ENCODE peak calls at places on chromosomes 11 and 22, in nine cellular contexts. M is heart right ventricle, R is cardiac muscle cell, J is tibial artery, L is body of pancreas, K is colonic mucosa, Q is hepatocyte, P is right lobe of liver, A is keratinocyte. I is an unnamed sample. For H3K27me3 and H3K4me1, the result is how much of the 10 kb centered on the place peaks cover.

GRCh38 chr11:123560001-123560400 is 94.4 kb downstream of the SCN3B start:
- DNase-seq in M (peak), R (peak), J (peak), L (peak), K (no peak), Q (peak), P (no peak), A (no peak), I (peak)

GRCh38 chr22:35230417-35230816 is 26.9 kb upstream of the HMGXB4 start:
- DNase-seq in M (no peak), R (no peak), J (no peak), L (no peak), K (no peak), Q (no peak), P (no peak), A (no peak), I (no peak)

GRCh38 chr11:60953781-60954180 is 1.8 kb upstream of the SLC15A3 start:
- DNase-seq in M (no peak), R (no peak), J (no peak), L (no peak), K (no peak), Q (no peak), P (no peak), A (no peak), I (no peak)

GRCh38 chr22:49629024-49629570 is 198.6 kb downstream of the BRD1 start:
- DNase-seq in M (no peak), R (no peak), J (no peak), L (no peak), K (no peak), Q (no peak), P (no peak), A (no peak), I (no peak)

GRCh38 chr22:49272546-49273125 is 555.0 kb downstream of the BRD1 start:
- DNase-seq in M (no peak), R (no peak), J (peak), L (no peak), K (no peak), Q (no peak), P (no peak), A (no peak), I (no peak)

GRCh38 chr11:133040289-133040893 is 491.9 kb downstream of the OPCML start:
- DNase-seq in M (no peak), R (no peak), J (no peak), L (no peak), K (no peak), Q (peak), P (no peak), A (no peak), I (no peak)

GRCh38 chr11:121356357-121356756 is 63.8 kb downstream of the SC5D start:
- DNase-seq in M (no peak), R (no peak), J (no peak), L (no peak), K (no peak), Q (no peak), P (no peak), A (no peak), I (no peak)

GRCh38 chr11:8312966-8313365 is 49.3 kb upstream of the LMO1 start:
- DNase-seq in M (no peak), R (no peak), J (no peak), L (no peak), K (no peak), Q (no peak), P (no peak), A (no peak), I (no peak)

GRCh38 chr11:58958500-58958899 is 19.2 kb downstream of the GLYATL1 start:
- DNase-seq in M (no peak), R (peak), J (peak), L (peak), K (peak), Q (peak), P (peak), A (no peak), I (peak)

GRCh38 chr11:131684111-131685060 is 314.0 kb downstream of the NTM start:
- DNase-seq in M (no peak), R (no peak), J (no peak), L (no peak), K (peak), Q (no peak), P (no peak), A (no peak), I (no peak)

GRCh38 chr11:16820324-16821092 is 82.1 kb downstream of the C11orf58 start:
- DNase-seq in M (peak), R (peak), J (peak), L (peak), K (peak), Q (peak), P (peak), A (peak), I (peak)

GRCh38 chr11:35242412-35242811 is 103.4 kb downstream of the CD44 start:
- DNase-seq in M (no peak), R (no peak), J (no peak), L (no peak), K (no peak), Q (no peak), P (no peak), A (no peak), I (no peak)

GRCh38 chr11:128448487-128448886 is 138.9 kb downstream of the ETS1 start:
- DNase-seq in M (no peak), R (no peak), J (no peak), L (peak), K (peak), Q (peak), P (peak), A (peak), I (no peak)

GRCh38 chr22:39299829-39300178 is 19.6 kb downstream of the RPL3 start:
- DNase-seq in M (no peak), R (no peak), J (peak), L (no peak), K (no peak), Q (no peak), P (no peak), A (no peak), I (no peak)
- H3K27me3 ChIP-seq in M (under half), R (under half), J (under half), L (under half), K (under half), Q (under half), P (under half), A (under half), I (under half)

DNA sequence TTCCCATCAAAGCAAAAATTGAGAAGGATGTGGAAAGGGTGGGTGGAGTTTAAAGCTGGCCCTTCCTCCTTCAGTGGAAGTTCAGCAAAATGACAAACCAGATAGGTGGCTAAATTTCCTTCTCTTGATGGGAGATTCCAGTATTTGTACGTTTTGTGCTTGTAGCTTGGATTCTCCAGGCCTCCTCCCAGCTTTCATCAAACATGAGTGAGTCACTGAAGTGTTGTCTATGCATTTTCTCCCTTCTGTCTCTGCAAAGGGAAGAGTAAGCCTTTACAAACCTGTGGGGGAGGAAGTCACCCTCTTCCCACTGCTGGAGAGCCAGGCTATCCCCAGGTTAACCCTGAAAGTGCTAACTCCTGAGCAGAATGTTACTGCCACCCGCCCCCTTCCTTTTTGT is 6.4 kb downstream of the MARK2 start:
- DNase-seq in M (no peak), R (peak), J (no peak), L (no peak), K (no peak), Q (peak), P (no peak), A (no peak), I (no peak)
- H3K4me1 ChIP-seq in M (half or more), R (under half), J (under half), L (half or more), K (under half), Q (under half), P (under half), A (under half), I (under half)

GRCh38 chr11:126467046-126467370 is 111.5 kb downstream of the ST3GAL4 start:
- DNase-seq in M (no peak), R (no peak), J (no peak), L (no peak), K (no peak), Q (no peak), P (no peak), A (no peak), I (no peak)

GRCh38 chr11:126466288-126467045 is 111.0 kb downstream of the ST3GAL4 start:
- DNase-seq in M (no peak), R (no peak), J (no peak), L (no peak), K (no peak), Q (no peak), P (no peak), A (no peak), I (no peak)

GRCh38 chr11:126465573-126466287 is 110.2 kb downstream of the ST3GAL4 start:
- DNase-seq in M (no peak), R (no peak), J (no peak), L (no peak), K (no peak), Q (no peak), P (no peak), A (no peak), I (peak)

GRCh38 chr11:126468102-126468521 is 112.6 kb downstream of the ST3GAL4 start:
- DNase-seq in M (no peak), R (no peak), J (peak), L (no peak), K (no peak), Q (no peak), P (no peak), A (no peak), I (no peak)

GRCh38 chr11:126467471-126467870 is 112.0 kb downstream of the ST3GAL4 start:
- DNase-seq in M (no peak), R (no peak), J (no peak), L (no peak), K (no peak), Q (no peak), P (no peak), A (no peak), I (no peak)
- H3K27ac ChIP-seq in M (no peak), R (no peak), J (no peak), L (no peak), K (no peak), Q (no peak), P (no peak), A (no peak), I (no peak)

DNA sequence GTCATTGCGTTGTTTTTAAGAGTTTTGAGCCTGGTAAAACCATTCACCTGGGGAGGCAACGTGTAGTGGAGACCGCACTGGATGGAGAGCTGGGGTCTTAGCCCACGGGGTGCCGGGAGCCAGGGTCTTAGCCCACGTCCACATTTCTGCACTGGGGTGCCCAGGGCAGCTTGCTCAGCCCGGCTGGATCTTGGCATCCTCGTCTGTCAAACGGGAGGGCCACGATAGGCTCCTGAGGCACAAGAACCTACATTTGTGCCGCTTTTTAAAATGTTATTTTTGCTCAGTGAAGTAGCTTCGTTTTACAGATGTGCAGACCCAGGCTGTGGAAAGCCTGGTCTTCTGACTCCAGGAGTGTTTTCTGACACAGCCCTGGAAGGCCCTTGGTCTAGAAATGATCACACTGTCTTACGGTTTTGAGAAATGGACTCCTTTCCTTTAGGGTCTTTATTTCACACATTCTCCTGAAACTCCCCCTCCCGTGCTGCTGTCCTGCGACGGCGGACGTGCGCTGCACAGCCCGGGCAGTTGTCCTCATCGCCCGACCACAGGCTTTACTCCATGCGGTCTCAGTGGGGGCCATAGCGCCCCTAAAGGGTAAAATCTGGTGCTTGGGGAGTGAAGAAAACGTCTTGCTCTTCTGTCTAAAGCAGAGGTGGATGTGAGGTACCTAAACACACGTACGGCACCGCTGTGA is 22.2 kb downstream of the MPPED1 start:
- DNase-seq in M (no peak), R (no peak), J (no peak), L (no peak), K (no peak), Q (no peak), P (no peak), A (no peak), I (no peak)
- H3K27me3 ChIP-seq in M (half or more), R (under half), J (half or more), L (under half), K (under half), Q (under half), P (under half), A (half or more), I (under half)

DNA sequence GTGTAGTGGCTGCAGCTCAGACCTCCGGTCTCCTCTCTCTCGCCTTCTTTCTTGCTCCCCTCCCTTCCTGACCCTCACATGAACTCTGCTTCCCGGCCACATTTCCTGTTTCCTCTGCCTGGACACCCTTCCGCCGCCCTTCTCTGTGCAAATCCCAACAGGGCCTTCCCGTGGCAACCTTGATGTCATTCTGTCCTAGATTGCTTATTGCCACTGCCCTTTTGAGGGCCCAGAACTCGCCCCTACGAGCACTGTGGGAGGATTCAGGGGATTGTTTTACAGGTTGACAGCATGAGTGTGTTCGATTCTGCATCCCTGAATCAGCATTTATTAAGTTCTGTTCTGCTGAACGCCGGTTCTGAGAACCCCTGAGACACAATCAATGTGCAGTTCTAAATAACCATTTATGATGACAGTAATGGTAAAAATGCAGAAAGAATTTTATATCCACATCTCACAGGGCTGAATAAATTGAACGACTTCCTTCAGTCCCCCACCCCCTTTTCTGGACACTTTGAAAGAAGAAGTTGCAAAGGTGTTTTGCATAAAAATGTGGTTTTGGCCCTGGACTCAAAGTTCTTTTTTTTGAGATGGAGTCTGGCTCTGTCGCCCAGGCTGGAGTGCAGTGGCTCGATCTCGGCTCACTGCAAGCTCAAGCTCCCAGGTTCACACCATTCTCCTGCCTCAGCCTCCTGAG is 6.4 kb downstream of the BATF2 start:
- DNase-seq in M (peak), R (peak), J (peak), L (no peak), K (no peak), Q (no peak), P (peak), A (no peak), I (no peak)
- H3K4me1 ChIP-seq in M (half or more), R (under half), J (under half), L (under half), K (under half), Q (under half), P (under half), A (under half), I (under half)

GRCh38 chr11:75051043-75051442 is 45.6 kb downstream of the OR2AT4 start:
- DNase-seq in M (no peak), R (peak), J (no peak), L (no peak), K (no peak), Q (no peak), P (no peak), A (no peak), I (no peak)
- H3K27ac ChIP-seq in M (no peak), R (no peak), J (no peak), L (no peak), K (no peak), Q (no peak), P (no peak), A (no peak), I (no peak)

GRCh38 chr11:115774756-115775155 is 270.5 kb upstream of the CADM1 start:
- DNase-seq in M (no peak), R (no peak), J (no peak), L (no peak), K (no peak), Q (no peak), P (no peak), A (no peak), I (no peak)

GRCh38 chr11:115764172-115764571 is 260.0 kb upstream of the CADM1 start:
- DNase-seq in M (no peak), R (no peak), J (no peak), L (no peak), K (no peak), Q (no peak), P (no peak), A (no peak), I (no peak)

GRCh38 chr11:115775846-115776245 is 271.6 kb upstream of the CADM1 start:
- DNase-seq in M (no peak), R (no peak), J (no peak), L (no peak), K (no peak), Q (no peak), P (no peak), A (no peak), I (no peak)

GRCh38 chr11:115765803-115766239 is 261.6 kb upstream of the CADM1 start:
- DNase-seq in M (no peak), R (peak), J (no peak), L (no peak), K (no peak), Q (no peak), P (no peak), A (peak), I (no peak)

DNA sequence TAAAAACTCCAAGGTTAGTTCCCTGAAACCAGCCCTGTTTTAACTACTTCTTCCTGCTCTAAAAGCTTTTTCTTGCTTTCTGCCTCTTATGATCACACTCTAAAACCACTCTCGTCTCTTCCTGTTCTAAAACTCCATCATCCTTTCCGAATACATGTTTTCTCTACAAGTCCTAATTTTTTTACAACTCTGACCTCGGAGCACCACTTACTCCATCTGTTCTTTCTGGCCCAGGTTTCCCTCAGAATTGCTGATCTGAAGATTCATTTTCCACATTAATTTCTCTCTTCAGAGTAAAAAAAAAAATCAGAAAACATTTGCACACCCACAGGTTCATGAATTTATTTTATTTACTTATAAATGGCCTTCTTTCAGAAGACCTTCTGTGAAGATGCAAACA is 265.7 kb upstream of the CADM1 start:
- DNase-seq in M (no peak), R (no peak), J (no peak), L (no peak), K (no peak), Q (no peak), P (no peak), A (no peak), I (no peak)
- H3K27me3 ChIP-seq in M (under half), R (under half), J (under half), L (under half), K (under half), Q (under half), P (under half), A (under half), I (under half)

GRCh38 chr11:46356911-46357482 is 9.7 kb downstream of the DGKZ start:
- DNase-seq in M (no peak), R (peak), J (no peak), L (no peak), K (no peak), Q (peak), P (no peak), A (no peak), I (no peak)
- H3K4me1 ChIP-seq in M (half or more), R (under half), J (under half), L (half or more), K (under half), Q (under half), P (under half), A (under half), I (half or more)

DNA sequence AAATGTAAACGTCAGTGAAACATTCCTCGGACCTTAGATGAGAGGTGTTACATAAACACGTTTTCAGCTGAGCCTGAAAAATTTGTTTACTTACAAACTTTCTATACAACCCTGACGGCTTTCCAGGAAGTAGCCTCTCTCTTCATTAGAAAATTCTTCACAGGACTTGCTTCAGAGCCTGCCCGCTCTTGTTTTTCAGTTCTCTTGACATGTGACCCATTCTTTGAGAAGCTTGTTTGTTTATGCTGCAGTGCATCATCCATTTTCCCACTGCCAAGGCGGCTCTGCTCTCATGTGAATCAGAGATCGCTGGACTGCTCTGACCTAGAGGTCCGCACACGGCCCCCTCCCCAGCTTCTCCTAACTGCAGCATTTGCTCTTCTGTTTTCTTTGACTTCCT is 47.9 kb upstream of the ARHGAP42 start:
- DNase-seq in M (no peak), R (peak), J (no peak), L (peak), K (no peak), Q (peak), P (peak), A (no peak), I (no peak)
- H3K27ac ChIP-seq in M (no peak), R (no peak), J (no peak), L (no peak), K (no peak), Q (peak), P (peak), A (no peak), I (no peak)

DNA sequence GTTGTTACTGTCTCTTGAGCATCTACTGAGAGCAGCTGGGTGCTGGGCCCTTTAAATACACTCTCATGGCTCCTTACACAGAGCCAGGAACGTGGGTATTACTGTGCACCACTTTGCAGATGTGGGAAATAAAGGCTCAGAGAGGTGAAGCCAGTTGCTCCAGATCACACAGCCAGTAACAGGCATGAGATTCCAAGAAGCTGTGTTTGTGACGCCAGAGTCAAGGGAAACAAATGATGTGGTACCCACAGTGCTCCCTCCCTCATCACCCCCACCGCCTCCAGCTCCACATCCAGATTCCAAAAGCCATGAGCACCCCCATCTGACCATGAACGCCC is 1.4 kb upstream of the PRDM11 start:
- DNase-seq in M (no peak), R (no peak), J (no peak), L (no peak), K (no peak), Q (no peak), P (no peak), A (no peak), I (no peak)
- H3K27me3 ChIP-seq in M (under half), R (under half), J (under half), L (under half), K (under half), Q (under half), P (under half), A (under half), I (under half)